ENCODE peak calls at places on chromosomes 2 and 18, in seven cellular contexts. Y is neuronal stem cell, N is mesendoderm, P is H9, L is H1, T is IMR-90, H is mesenchymal stem cell. B is an unnamed sample.
A peak's percentile ranks its signal among the peaks of the same experiment; 100 is the strongest.

GRCh38 chr2:118264591-118264990 is 176.3 kb downstream of the INSIG2 start:
- DNase-seq in N (no peak), H (no peak), P (no peak), Y (no peak), L (no peak), T (no peak), B (no peak)

GRCh38 chr2:20212871-20213503 is 11.9 kb downstream of the SDC1 start:
- DNase-seq in Y (no peak), P (no peak), H (no peak), T (no peak), N (no peak), L (no peak), B (peak; percentile 81)

GRCh38 chr2:197576631-197577030 is 60.8 kb downstream of the MOB4 start:
- DNase-seq in L (no peak), H (no peak), Y (no peak), P (no peak), T (peak; percentile 40), N (peak; percentile 88), B (no peak)

GRCh38 chr2:49861821-49862220 is 707.5 kb upstream of the FSHR start:
- DNase-seq in N (no peak), L (no peak), H (no peak), Y (no peak), T (no peak), P (no peak), B (no peak)

GRCh38 chr2:121888189-121888557 is 132.7 kb downstream of the TSN start:
- DNase-seq in T (no peak), P (peak; percentile 77), Y (no peak), L (no peak), N (peak; percentile 71), H (no peak), B (peak; percentile 71)

GRCh38 chr18:66495844-66496243 is 108.0 kb downstream of the CDH19 start:
- DNase-seq in N (peak; percentile 82), L (peak; percentile 53), Y (peak; percentile 75), H (peak; percentile 49), P (peak; percentile 69), T (no peak), B (peak; percentile 64)

GRCh38 chr2:170696006-170696405 is 19.1 kb upstream of the SP5 start:
- DNase-seq in Y (no peak), N (peak; percentile 41), L (no peak), P (no peak), T (no peak), H (no peak), B (no peak)

GRCh38 chr2:37552339-37552738 is 119.1 kb downstream of the CDC42EP3 start:
- DNase-seq in H (no peak), Y (no peak), L (no peak), P (no peak), T (no peak), N (no peak), B (peak; percentile 15)

GRCh38 chr18:49368876-49369440 is 91.5 kb downstream of the DYM start:
- DNase-seq in L (no peak), N (peak; percentile 4), P (peak; percentile 35), Y (no peak), T (no peak), H (no peak), B (no peak)

GRCh38 chr2:72511906-72512305 is 313.9 kb downstream of the EXOC6B start:
- DNase-seq in N (no peak), P (no peak), L (no peak), Y (no peak), H (no peak), T (no peak), B (no peak)

GRCh38 chr2:221573430-221574230 is 1.5 kb upstream of the EPHA4 start:
- DNase-seq in Y (peak; percentile 93), P (peak; percentile 91), H (peak; percentile 88), T (peak; percentile 67), N (peak; percentile 94), L (no peak), B (peak; percentile 74)

GRCh38 chr2:15554525-15555218 is 6.5 kb downstream of the NBAS start:
- DNase-seq in H (no peak), L (no peak), T (peak; percentile 49), Y (no peak), P (no peak), N (no peak), B (no peak)

GRCh38 chr2:215461836-215462532 is 26.1 kb upstream of the FN1 start:
- DNase-seq in T (peak; percentile 67), L (no peak), N (no peak), P (no peak), Y (no peak), H (peak; percentile 45), B (no peak)

GRCh38 chr18:31015715-31016459 is 26.7 kb downstream of the DSC3 start:
- DNase-seq in P (no peak), T (no peak), H (no peak), Y (no peak), L (no peak), N (no peak), B (no peak)

GRCh38 chr2:218540015-218540414 is 28.1 kb downstream of the USP37 start:
- DNase-seq in T (peak; percentile 92), L (no peak), Y (no peak), H (peak; percentile 89), N (no peak), P (no peak), B (peak; percentile 10)

GRCh38 chr2:109204412-109204811 is 75.4 kb downstream of the SH3RF3 start:
- DNase-seq in L (no peak), H (no peak), N (no peak), P (no peak), T (no peak), Y (no peak), B (no peak)

GRCh38 chr2:239190346-239190745 is 210.5 kb downstream of the HDAC4 start:
- DNase-seq in L (no peak), T (no peak), H (no peak), N (no peak), P (peak; percentile 24), Y (no peak), B (no peak)

GRCh38 chr18:26756556-26756955 is 109.0 kb downstream of the AQP4 start:
- DNase-seq in L (no peak), N (no peak), T (no peak), P (no peak), H (no peak), Y (no peak), B (no peak)

GRCh38 chr2:179454443-179455218 is 190.0 kb upstream of the SESTD1 start:
- DNase-seq in T (peak; percentile 98), Y (no peak), H (peak; percentile 90), N (no peak), L (no peak), P (no peak), B (peak; percentile 57)

GRCh38 chr2:85577386-85578242 is at the start of gene VAMP8:
- DNase-seq in P (peak; percentile 92), Y (no peak), L (peak; percentile 53), H (peak; percentile 49), N (peak; percentile 86), T (no peak), B (peak; percentile 91)

DNA sequence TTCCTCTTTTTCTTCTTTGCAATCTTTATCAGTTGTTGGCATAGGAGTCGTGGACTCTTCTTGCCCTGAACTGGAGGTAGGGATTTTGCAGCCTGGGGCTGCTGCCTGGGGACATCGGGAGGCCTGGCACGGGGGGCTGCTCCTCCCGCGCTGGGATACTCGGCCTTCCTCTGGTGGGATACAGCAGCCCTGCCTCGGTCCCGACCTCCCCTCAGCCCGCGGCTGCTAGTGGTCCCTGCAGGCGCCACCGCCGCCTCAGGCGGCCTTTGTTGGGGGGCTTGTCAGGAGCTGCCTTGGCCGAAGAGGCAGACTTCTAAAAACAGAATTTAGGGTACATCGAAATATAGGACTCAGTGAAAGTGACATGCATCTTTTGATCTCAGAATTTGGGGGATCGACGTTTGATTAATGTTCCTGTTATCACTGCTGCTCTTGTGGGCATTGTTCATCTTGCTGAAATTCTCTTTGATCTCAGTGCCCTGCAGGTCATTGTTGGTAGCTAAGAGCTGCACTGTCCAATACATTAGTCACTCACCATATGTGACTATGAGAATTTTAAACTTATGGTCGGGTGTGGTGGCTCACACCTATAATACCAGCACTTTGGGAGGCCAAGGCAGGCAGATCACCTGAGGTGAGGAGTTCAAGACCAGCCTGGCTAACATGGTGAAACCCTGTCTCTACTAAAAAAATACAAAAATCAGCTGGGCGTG is 16.3 kb downstream of the POLR2D start:
- DNase-seq in P (no peak), Y (no peak), H (no peak), N (no peak), L (no peak), T (no peak), B (no peak)
- H3K4ac ChIP-seq in P (no peak overlapping the region), Y (no peak overlapping the region), H (no peak overlapping the region), N (no peak overlapping the region), L (no peak overlapping the region), T (no peak overlapping the region), B (no peak overlapping the region)

DNA sequence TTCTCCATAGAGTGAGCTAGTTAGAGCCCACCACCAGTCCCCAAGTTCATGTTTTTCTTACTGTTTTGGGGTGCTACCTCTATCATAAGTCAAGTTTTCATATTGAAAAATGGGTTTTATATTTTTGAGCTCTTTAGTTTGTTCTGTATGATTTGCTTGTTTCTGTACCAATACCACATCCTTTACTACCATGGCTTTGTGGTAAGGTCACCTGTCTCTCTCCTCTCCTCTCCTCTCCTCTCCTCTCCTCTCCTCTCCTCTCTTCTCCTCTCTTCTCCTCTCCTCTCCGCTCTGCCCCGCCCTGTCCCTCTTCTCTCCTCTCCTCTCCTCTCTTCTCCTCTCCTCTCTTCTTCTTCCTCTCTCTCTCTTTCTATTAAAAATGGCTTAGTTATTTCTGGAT is 22.1 kb upstream of the LBH start:
- DNase-seq in T (no peak), P (no peak), N (no peak), L (no peak), H (no peak), Y (no peak), B (no peak)
- H3K4ac ChIP-seq in T (no peak overlapping the region), P (no peak overlapping the region), N (no peak overlapping the region), L (no peak overlapping the region), H (no peak overlapping the region), Y (no peak overlapping the region), B (no peak overlapping the region)

GRCh38 chr2:45128580-45128997 is 119.3 kb upstream of the SIX2 start:
- DNase-seq in T (peak; percentile 94), L (no peak), Y (no peak), N (no peak), H (peak; percentile 82), P (no peak), B (no peak)

GRCh38 chr2:45125232-45125631 is 116.0 kb upstream of the SIX2 start:
- DNase-seq in Y (no peak), N (no peak), T (no peak), P (no peak), H (no peak), L (no peak), B (no peak)

GRCh38 chr2:45130758-45131157 is 121.5 kb upstream of the SIX2 start:
- DNase-seq in H (no peak), Y (no peak), L (no peak), P (no peak), N (no peak), T (no peak), B (no peak)

GRCh38 chr2:45127321-45127720 is 118.1 kb upstream of the SIX2 start:
- DNase-seq in N (no peak), T (no peak), Y (no peak), L (no peak), P (no peak), H (no peak), B (no peak)

GRCh38 chr2:45127891-45128290 is 118.6 kb upstream of the SIX2 start:
- DNase-seq in Y (no peak), P (no peak), N (no peak), T (no peak), L (no peak), H (no peak), B (no peak)
- H3K4ac ChIP-seq in Y (no peak overlapping the region), P (no peak overlapping the region), N (no peak overlapping the region), T (peak overlapping the region; percentile 64), L (no peak overlapping the region), H (no peak overlapping the region), B (no peak overlapping the region)

DNA sequence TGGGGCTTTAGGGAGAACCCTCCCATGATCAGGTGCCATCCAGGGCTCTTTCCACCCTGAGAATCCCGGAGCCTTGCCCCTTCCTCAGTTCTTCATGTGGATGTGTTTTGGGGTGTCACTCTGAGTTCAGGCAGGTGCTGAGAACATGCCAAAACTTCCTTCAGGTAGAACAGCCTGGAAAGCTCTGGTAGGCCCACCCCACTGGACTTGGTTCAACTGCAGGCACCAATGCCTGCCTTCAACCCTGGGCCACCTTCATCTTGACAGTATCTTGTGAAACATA is 85.8 kb downstream of the EPAS1 start:
- DNase-seq in H (no peak), Y (no peak), N (no peak), P (no peak), L (no peak), T (no peak), B (no peak)
- H3K4ac ChIP-seq in H (no peak overlapping the region), Y (no peak overlapping the region), N (no peak overlapping the region), P (no peak overlapping the region), L (no peak overlapping the region), T (no peak overlapping the region), B (no peak overlapping the region)

B was measured in trophoblast cell.